ENCODE peak calls at places on chromosome 4, in eight cellular contexts. O is nephron progenitor cell, B is lower leg skin, S is mucosa of descending colon, M is MCF 10A, X is neural crest cell, L is AG04449, I is lower lobe of right lung. W is an unnamed sample.

GRCh38 chr4:182448281-182449151 is 205.3 kb downstream of the TENM3 start:
- DNase-seq in S (peak; percentile 75), I (peak; percentile 86), L (peak; percentile 46), X (peak; percentile 77), M (peak; percentile 94), O (peak; percentile 93), B (peak; percentile 96), W (peak; percentile 92)

GRCh38 chr4:105426187-105426897 is 47.5 kb downstream of the PPA2 start:
- DNase-seq in M (no peak), I (no peak), O (no peak), L (no peak), B (no peak), X (no peak), S (no peak), W (no peak)

GRCh38 chr4:126907389-126907788 is 725.4 kb upstream of the INTU start:
- DNase-seq in B (no peak), I (no peak), O (no peak), X (no peak), L (no peak), M (no peak), S (no peak), W (no peak)

GRCh38 chr4:72312032-72312650 is 256.9 kb downstream of the ADAMTS3 start:
- DNase-seq in M (peak; percentile 98), X (no peak), O (no peak), L (peak; percentile 81), I (peak; percentile 44), S (peak; percentile 50), B (peak; percentile 89), W (no peak)

GRCh38 chr4:40933272-40934053 is 183.7 kb downstream of the NSUN7 start:
- DNase-seq in S (no peak), L (no peak), B (no peak), M (peak; percentile 26), O (no peak), I (no peak), X (no peak), W (no peak)

GRCh38 chr4:184782731-184783472 is 42.9 kb downstream of the ACSL1 start:
- DNase-seq in O (no peak), X (no peak), I (no peak), B (no peak), M (no peak), L (no peak), S (no peak), W (no peak)

GRCh38 chr4:1472148-1472797 is 66.0 kb upstream of the NKX1-1 start:
- DNase-seq in S (no peak), B (peak; percentile 82), I (no peak), M (no peak), X (no peak), O (no peak), L (no peak), W (peak; percentile 69)

GRCh38 chr4:112379306-112379705 is 82.1 kb downstream of the ALPK1 start:
- DNase-seq in S (no peak), I (no peak), O (peak; percentile 76), X (peak; percentile 56), L (no peak), M (no peak), B (no peak), W (no peak)

GRCh38 chr4:3756343-3757059 is 9.7 kb upstream of the ADRA2C start:
- DNase-seq in S (no peak), I (no peak), L (no peak), B (no peak), M (no peak), X (no peak), O (no peak), W (no peak)

GRCh38 chr4:154314248-154314647 is 177.4 kb downstream of the DCHS2 start:
- DNase-seq in O (no peak), B (no peak), L (no peak), X (no peak), M (peak; percentile 53), I (no peak), S (no peak), W (no peak)

GRCh38 chr4:75985116-75985515 is 5.6 kb downstream of the SDAD1 start:
- DNase-seq in L (peak; percentile 69), S (no peak), I (no peak), B (no peak), X (no peak), O (no peak), M (peak; percentile 14), W (no peak)

GRCh38 chr4:65865489-65865888 is 195.2 kb upstream of the EPHA5 start:
- DNase-seq in S (no peak), X (peak; percentile 1), L (no peak), I (no peak), M (peak; percentile 35), B (no peak), O (no peak), W (no peak)

DNA sequence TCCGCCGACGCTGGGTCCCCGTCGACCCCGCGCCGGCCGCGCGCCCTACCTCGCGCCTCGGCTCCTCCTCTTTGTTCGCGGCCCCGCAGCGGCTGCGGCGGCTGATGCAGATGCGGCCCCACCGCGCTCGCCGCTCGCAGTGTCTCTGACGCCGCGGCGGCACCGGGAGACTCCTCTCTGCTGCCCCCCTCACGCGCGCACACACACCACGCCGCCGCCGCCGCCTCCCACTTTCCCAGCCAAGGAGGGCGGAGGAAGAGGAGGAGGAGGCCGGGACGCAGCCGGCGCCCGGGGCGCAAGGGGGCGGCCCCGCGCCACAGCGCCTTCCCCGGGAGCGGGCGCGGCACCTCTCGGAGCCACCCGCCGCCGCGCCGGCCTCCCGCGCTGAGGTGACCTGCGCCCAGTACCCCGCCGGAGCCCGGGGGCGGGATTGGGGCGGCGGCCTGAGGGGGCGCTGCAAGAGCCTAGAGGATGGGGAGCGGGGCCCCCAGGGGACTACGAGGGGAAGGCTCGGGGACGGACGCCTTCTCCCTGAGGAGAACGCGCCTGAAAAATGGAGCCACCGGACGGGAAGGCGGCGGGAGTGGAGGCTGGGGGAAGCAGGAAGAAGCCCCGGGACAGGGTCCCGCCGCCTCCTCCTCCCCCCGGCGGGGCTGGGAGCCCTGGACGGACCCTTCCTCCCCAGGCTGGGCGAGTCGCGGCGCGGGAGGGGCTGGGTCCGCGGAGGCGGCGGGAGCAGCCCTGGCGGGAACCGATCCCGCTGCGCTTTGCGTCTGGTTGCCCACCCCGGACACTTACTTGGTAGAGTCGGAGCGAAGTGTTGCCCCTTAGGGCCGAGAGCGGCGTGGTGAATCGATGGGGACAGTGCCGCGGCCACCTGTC is at the start of gene SH3RF1:
- DNase-seq in X (peak; percentile 75), O (peak; percentile 89), S (peak; percentile 89), M (peak; percentile 89), B (peak; percentile 97), L (no peak), I (peak; percentile 90), W (peak; percentile 84)
- TF ChIP-seq CTCF in X (peak; percentile 42), O (no peak), S (peak; percentile 12), M (no peak), B (no peak), L (peak; percentile 50), I (peak; percentile 34), W (peak; percentile 60)

GRCh38 chr4:149112109-149112508 is 669.9 kb upstream of the NR3C2 start:
- DNase-seq in M (no peak), S (no peak), I (no peak), L (no peak), O (no peak), B (no peak), X (no peak), W (no peak)
- TF ChIP-seq CTCF in M (no peak), S (no peak), I (no peak), L (no peak), O (no peak), B (no peak), X (no peak), W (no peak)

DNA sequence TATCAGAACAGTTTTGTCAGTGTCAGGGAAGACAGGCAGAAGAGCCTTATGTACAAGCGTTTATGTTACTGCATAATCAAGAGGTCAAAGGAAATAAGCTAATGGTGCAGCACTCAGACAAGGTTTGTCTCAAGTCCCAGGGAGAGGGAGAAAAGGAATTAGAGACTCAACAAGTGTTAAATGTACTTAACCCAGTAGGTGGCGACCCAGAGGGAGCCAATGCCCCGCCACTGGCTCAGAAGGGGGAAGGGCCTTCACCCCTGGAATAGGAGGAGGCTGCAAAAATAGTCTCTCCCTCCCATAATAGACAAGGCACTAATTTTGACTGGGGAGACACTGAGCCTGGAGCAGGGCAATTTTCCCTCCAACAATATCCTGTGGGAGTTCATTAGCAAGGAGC is 14.1 kb upstream of the PAPSS1 start:
- DNase-seq in O (no peak), I (no peak), X (no peak), B (no peak), M (peak; percentile 18), S (no peak), L (no peak), W (no peak)
- TF ChIP-seq CTCF in O (peak; percentile 22), I (no peak), X (peak; percentile 46), B (no peak), M (no peak), S (no peak), L (peak; percentile 34), W (peak; percentile 52)

GRCh38 chr4:158710814-158711213 is 12.4 kb downstream of the PPID start:
- DNase-seq in O (no peak), B (no peak), I (no peak), L (no peak), S (no peak), X (no peak), M (no peak), W (no peak)
- TF ChIP-seq CTCF in O (no peak), B (no peak), I (no peak), L (peak; percentile 39), S (no peak), X (no peak), M (no peak), W (peak; percentile 28)

GRCh38 chr4:144223129-144223528 is 82.6 kb upstream of the GYPA start:
- DNase-seq in O (no peak), I (no peak), L (no peak), S (no peak), M (no peak), B (no peak), X (no peak), W (no peak)

DNA sequence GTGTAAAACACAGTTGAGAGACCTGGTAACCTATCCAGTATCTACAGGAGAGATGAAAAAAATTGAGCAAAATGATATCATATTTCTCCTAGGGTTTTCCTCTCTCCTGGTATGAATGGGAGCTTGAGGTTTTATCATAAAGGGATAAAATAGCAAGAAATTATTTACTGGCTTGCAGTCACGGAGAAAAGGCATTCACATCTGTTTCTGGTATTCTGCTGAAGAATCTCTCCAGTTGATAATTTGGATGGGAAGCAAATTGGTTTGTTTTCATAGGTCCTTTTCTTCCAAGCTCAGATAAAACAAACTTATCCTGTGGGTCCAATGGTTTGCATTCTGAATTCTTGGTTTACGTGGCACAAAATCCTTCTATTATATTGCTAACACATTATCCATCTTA is 83.1 kb upstream of the GYPA start:
- DNase-seq in I (no peak), L (no peak), O (no peak), B (no peak), M (no peak), S (no peak), X (no peak), W (no peak)
- TF ChIP-seq CTCF in I (no peak), L (no peak), O (no peak), B (no peak), M (no peak), S (no peak), X (no peak), W (no peak)

GRCh38 chr4:87375719-87376291 is 15.2 kb downstream of the HSD17B11 start:
- DNase-seq in I (no peak), S (peak; percentile 63), X (no peak), M (peak; percentile 78), B (no peak), O (no peak), L (peak; percentile 70), W (no peak)
- TF ChIP-seq CTCF in I (peak; percentile 72), S (peak; percentile 11), X (peak; percentile 79), M (peak; percentile 42), B (no peak), O (peak; percentile 54), L (peak; percentile 62), W (peak; percentile 79)

W was measured in type B pancreatic cell.